ENCODE peak calls at places on chromosomes 4 and X, in nine cellular contexts. E, N, G, P, Z, T, L, K and R are unnamed samples.

GRCh38 chr4:32748498-32748897 is 2028.3 kb downstream of the PCDH7 start:
- DNase-seq in N (no peak), K (no peak), G (peak), T (peak), Z (no peak), P (no peak), L (no peak), E (no peak), R (no peak)

GRCh38 chr4:55947912-55948725 is 626 bp upstream of the CEP135 start:
- DNase-seq in T (peak), K (peak), G (peak), L (peak), N (no peak), E (no peak), Z (no peak), P (no peak), R (no peak)

GRCh38 chr4:65805936-65806335 is 135.6 kb upstream of the EPHA5 start:
- DNase-seq in Z (no peak), T (no peak), E (no peak), P (no peak), K (no peak), G (no peak), N (no peak), L (no peak), R (no peak)

GRCh38 chr4:26787461-26788340 is 72.9 kb upstream of the STIM2 start:
- DNase-seq in K (peak), G (peak), L (no peak), E (peak), Z (no peak), N (no peak), P (no peak), T (peak), R (no peak)

GRCh38 chr4:177155454-177155853 is 154.2 kb upstream of the NEIL3 start:
- DNase-seq in G (no peak), E (no peak), K (no peak), P (no peak), N (no peak), Z (no peak), T (peak), L (no peak), R (no peak)

GRCh38 chrX:13607356-13607995 is 38.1 kb downstream of the EGFL6 start:
- DNase-seq in G (no peak), T (no peak), P (no peak), L (no peak), K (no peak), Z (no peak), N (no peak), E (no peak), R (no peak)

GRCh38 chrX:140980271-140980670 is 22.1 kb upstream of the SPANXB1 start:
- DNase-seq in G (no peak), N (no peak), Z (no peak), T (no peak), E (no peak), P (no peak), K (no peak), L (no peak), R (no peak)

GRCh38 chrX:40359593-40359992 is 221.2 kb upstream of the ATP6AP2 start:
- DNase-seq in T (no peak), L (no peak), G (no peak), N (no peak), Z (no peak), P (no peak), K (no peak), E (no peak), R (no peak)

GRCh38 chr4:1961563-1961962 is 47.2 kb downstream of the NELFA start:
- DNase-seq in L (no peak), T (no peak), G (no peak), E (no peak), P (no peak), N (no peak), Z (no peak), K (no peak), R (no peak)

GRCh38 chr4:21327976-21328700 is 620.4 kb downstream of the KCNIP4 start:
- DNase-seq in T (no peak), K (no peak), G (no peak), N (no peak), L (no peak), Z (no peak), E (no peak), P (no peak), R (no peak)

GRCh38 chr4:7332216-7333023 is 102.3 kb downstream of the PSAPL1 start:
- DNase-seq in L (peak), G (peak), K (no peak), E (no peak), P (peak), T (peak), Z (no peak), N (no peak), R (no peak)

GRCh38 chrX:43882294-43882681 is at the start of gene MAOB:
- DNase-seq in N (no peak), E (peak), G (peak), Z (peak), P (peak), L (no peak), T (no peak), K (no peak), R (peak)

GRCh38 chr4:165872443-165873297 is at the start of gene TLL1:
- DNase-seq in G (peak), L (no peak), P (no peak), T (no peak), K (no peak), N (no peak), E (no peak), Z (no peak), R (no peak)

GRCh38 chr4:151226004-151226932 is 50.7 kb upstream of the PRSS48 start:
- DNase-seq in T (no peak), L (peak), P (no peak), Z (no peak), E (no peak), N (no peak), K (no peak), G (peak), R (no peak)

GRCh38 chrX:17380221-17380620 is 5.2 kb downstream of the NHS start:
- DNase-seq in T (no peak), K (no peak), L (no peak), N (no peak), G (no peak), Z (no peak), P (no peak), E (no peak), R (no peak)

GRCh38 chrX:17377047-17377692 is 2.2 kb downstream of the NHS start:
- DNase-seq in T (peak), N (no peak), K (no peak), P (no peak), E (peak), G (peak), Z (no peak), L (no peak), R (peak)

GRCh38 chrX:17375631-17376380 is 806 bp downstream of the NHS start:
- DNase-seq in Z (no peak), K (no peak), N (no peak), T (peak), E (peak), G (peak), P (no peak), L (no peak), R (peak)

GRCh38 chrX:17376381-17377046 is 1.5 kb downstream of the NHS start:
- DNase-seq in K (no peak), T (peak), G (peak), Z (no peak), P (no peak), E (no peak), N (no peak), L (no peak), R (no peak)

GRCh38 chrX:17377795-17378194 is 2.8 kb downstream of the NHS start:
- DNase-seq in G (peak), P (no peak), E (no peak), K (no peak), L (no peak), Z (no peak), N (no peak), T (peak), R (no peak)
- H3K4me3 ChIP-seq in G (no peak), P (peak), E (peak), K (no peak), L (peak), Z (no peak), N (peak), T (peak), R (peak)

DNA sequence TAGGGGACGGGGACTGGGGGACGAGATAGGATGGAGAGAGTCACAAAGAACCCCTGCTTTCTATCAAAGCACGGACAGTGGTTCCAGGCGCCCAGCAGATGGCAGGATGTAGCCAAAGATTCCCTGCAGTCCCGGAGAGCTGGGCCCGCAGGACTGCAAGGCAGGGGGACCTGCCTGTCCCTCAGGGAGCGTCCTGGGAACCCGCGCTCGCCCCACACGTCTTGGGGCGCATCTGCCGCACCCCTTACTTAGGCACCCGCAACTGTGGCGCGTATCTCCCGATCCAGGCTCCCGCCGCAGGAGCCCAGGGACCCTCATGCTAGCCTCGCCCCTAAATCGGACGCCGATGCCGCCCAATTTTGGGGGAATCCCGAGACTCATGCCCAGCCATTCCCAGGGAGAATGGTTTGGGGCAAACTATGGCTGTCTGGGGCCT is 742 bp upstream of the STK32B start:
- DNase-seq in P (peak), E (peak), K (peak), T (peak), Z (peak), G (peak), L (peak), N (no peak), R (peak)
- H3K4me3 ChIP-seq in P (peak), E (peak), K (no peak), T (peak), Z (peak), G (peak), L (peak), N (peak), R (peak)

GRCh38 chr4:56978750-56979303 is at the start of gene POLR2B:
- DNase-seq in K (peak), Z (peak), N (peak), G (peak), T (peak), E (peak), L (peak), P (peak), R (peak)

GRCh38 chr4:56976283-56976877 is 1.0 kb downstream of the NOA1 start:
- DNase-seq in K (peak), N (no peak), P (no peak), Z (peak), L (no peak), E (peak), T (no peak), G (no peak), R (peak)

GRCh38 chr4:56979674-56980073 is 978 bp downstream of the POLR2B start:
- DNase-seq in G (peak), P (no peak), N (no peak), E (no peak), Z (no peak), T (no peak), K (peak), L (no peak), R (no peak)

GRCh38 chr4:56977321-56978012 is at the start of gene NOA1:
- DNase-seq in G (peak), Z (peak), T (peak), E (peak), N (peak), K (peak), P (peak), L (peak), R (peak)

DNA sequence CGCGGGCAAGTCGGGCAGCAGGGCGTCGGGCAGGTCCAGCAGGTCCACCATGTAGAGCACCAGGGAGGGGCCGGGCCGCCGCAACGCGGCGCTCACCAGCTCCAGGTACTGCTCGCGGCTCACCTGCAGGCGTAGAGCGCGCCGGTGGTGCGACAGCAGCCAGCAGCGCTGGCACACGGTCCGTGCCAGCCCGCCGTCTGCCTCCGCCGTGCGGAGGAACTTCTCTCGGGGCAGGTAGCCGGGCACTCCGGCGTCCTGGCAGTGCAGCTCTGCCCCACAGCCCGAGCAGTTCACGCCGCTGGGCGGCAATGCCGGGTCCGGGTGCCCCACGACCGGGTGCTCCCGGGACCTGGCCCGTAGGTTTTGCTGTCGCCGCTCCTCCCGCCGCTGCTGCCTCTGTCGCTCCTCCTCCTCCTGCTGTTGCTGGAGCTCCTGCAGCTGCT is 507 bp downstream of the NOA1 start:
- DNase-seq in P (peak), G (no peak), E (peak), L (no peak), Z (peak), T (peak), N (no peak), K (peak), R (peak)
- H3K4me3 ChIP-seq in P (peak), G (peak), E (peak), L (peak), Z (peak), T (peak), N (peak), K (peak), R (peak)

GRCh38 chr4:182443070-182443469 is 199.9 kb downstream of the TENM3 start:
- DNase-seq in K (no peak), Z (no peak), E (no peak), N (no peak), G (no peak), T (no peak), P (no peak), L (no peak), R (no peak)

GRCh38 chr4:182448281-182449151 is 205.3 kb downstream of the TENM3 start:
- DNase-seq in P (peak), E (peak), N (peak), Z (peak), T (peak), K (no peak), L (peak), G (peak), R (peak)

GRCh38 chr4:182449186-182449880 is 206.1 kb downstream of the TENM3 start:
- DNase-seq in P (no peak), E (no peak), Z (no peak), L (no peak), K (no peak), T (peak), N (no peak), G (peak), R (no peak)

GRCh38 chr4:182449960-182450359 is 206.8 kb downstream of the TENM3 start:
- DNase-seq in K (no peak), G (peak), E (no peak), Z (no peak), P (no peak), N (no peak), L (no peak), T (no peak), R (no peak)

GRCh38 chr4:182447938-182448280 is 204.7 kb downstream of the TENM3 start:
- DNase-seq in N (no peak), L (no peak), Z (no peak), P (no peak), E (no peak), G (no peak), T (no peak), K (no peak), R (no peak)
- H3K4me3 ChIP-seq in N (peak), L (peak), Z (peak), P (peak), E (peak), G (peak), T (peak), K (no peak), R (peak)

DNA sequence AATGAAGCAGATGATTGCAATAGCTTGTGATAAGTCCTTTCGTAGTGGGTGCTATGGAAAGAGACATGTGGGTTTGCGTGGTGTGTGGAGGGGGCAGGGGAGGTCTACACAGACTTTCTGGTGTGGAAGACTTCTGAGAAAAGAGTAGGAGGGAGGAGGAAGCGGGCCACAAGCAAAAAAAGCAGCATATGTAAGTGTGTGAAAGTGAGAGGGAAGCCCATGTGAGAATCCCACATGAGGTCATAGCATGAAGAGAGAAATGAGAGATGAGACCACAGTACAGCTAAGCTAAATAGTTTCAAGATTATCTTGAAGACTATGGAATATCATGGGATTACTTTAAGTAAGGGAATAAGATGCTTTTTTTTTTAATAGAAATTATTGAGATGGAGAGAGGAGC is 2039.9 kb upstream of the TENM3 start:
- DNase-seq in N (no peak), G (no peak), L (no peak), Z (no peak), P (no peak), T (no peak), E (no peak), K (no peak), R (no peak)
- H3K4me3 ChIP-seq in N (no peak), G (no peak), L (no peak), Z (no peak), P (no peak), T (no peak), E (no peak), K (no peak), R (no peak)

GRCh38 chr4:145909773-145910172 is 28.9 kb downstream of the ZNF827 start:
- DNase-seq in P (no peak), T (peak), Z (no peak), E (peak), L (no peak), N (no peak), K (no peak), G (peak), R (no peak)
- H3K4me3 ChIP-seq in P (peak), T (peak), Z (no peak), E (peak), L (no peak), N (no peak), K (no peak), G (peak), R (peak)

GRCh38 chr4:157072002-157072401 is 3.9 kb upstream of the GLRB start:
- DNase-seq in G (peak), N (no peak), E (no peak), P (no peak), Z (no peak), K (no peak), L (no peak), T (no peak), R (no peak)

GRCh38 chr4:157076578-157076947 is 613 bp downstream of the GLRB start:
- DNase-seq in K (no peak), Z (no peak), G (no peak), T (no peak), N (no peak), E (no peak), P (no peak), L (no peak), R (no peak)

GRCh38 chr4:157075811-157076577 is at the start of gene GLRB:
- DNase-seq in K (no peak), G (no peak), Z (no peak), E (no peak), T (peak), P (peak), L (no peak), N (no peak), R (peak)

GRCh38 chr4:157079441-157079840 is 3.5 kb downstream of the GLRB start:
- DNase-seq in P (no peak), G (no peak), T (no peak), L (no peak), E (no peak), N (no peak), K (no peak), Z (no peak), R (no peak)

GRCh38 chr4:157075401-157075800 is 549 bp upstream of the GLRB start:
- DNase-seq in T (no peak), G (no peak), L (no peak), K (no peak), Z (no peak), N (no peak), P (no peak), E (no peak), R (no peak)
- H3K4me3 ChIP-seq in T (peak), G (peak), L (peak), K (no peak), Z (peak), N (peak), P (peak), E (peak), R (peak)